ENCODE peak calls at places on chromosomes 4 and X, in ten cellular contexts. T, S, Y, M, Z, H, O, V, L and E are unnamed samples.

GRCh38 chr4:72858328-72858727 is 211.2 kb downstream of the COX18 start:
- DNase-seq in M (no peak), V (no peak), H (no peak), L (peak), Z (no peak), S (no peak), Y (no peak), O (no peak), T (no peak), E (no peak)

GRCh38 chr4:108830509-108831244 is 67.8 kb upstream of the ETNPPL start:
- DNase-seq in T (no peak), Y (no peak), M (peak), O (no peak), H (no peak), S (peak), Z (no peak), L (no peak), V (no peak), E (no peak)

GRCh38 chrX:11663875-11664210 is 1.9 kb downstream of the ARHGAP6 start:
- DNase-seq in O (no peak), H (no peak), L (peak), M (no peak), Y (no peak), T (no peak), V (no peak), Z (no peak), S (no peak), E (no peak)

GRCh38 chr4:38060829-38061431 is 100.7 kb downstream of the PTTG2 start:
- DNase-seq in H (no peak), Z (no peak), S (no peak), T (peak), L (no peak), M (no peak), O (no peak), Y (no peak), V (no peak), E (no peak)

GRCh38 chr4:153249199-153250154 is 45.2 kb downstream of the TRIM2 start:
- DNase-seq in H (peak), O (peak), L (no peak), Z (peak), Y (peak), M (peak), S (peak), V (peak), T (peak), E (peak)

GRCh38 chr4:123816970-123817688 is 420.5 kb downstream of the SPRY1 start:
- DNase-seq in S (no peak), Z (no peak), L (no peak), Y (no peak), T (no peak), V (no peak), M (no peak), O (no peak), H (no peak), E (no peak)

GRCh38 chrX:47232803-47233332 is at the start of gene USP11:
- DNase-seq in S (peak), Y (peak), O (peak), Z (peak), L (peak), M (peak), H (peak), T (no peak), V (no peak), E (peak)

GRCh38 chrX:70134116-70134477 is 850 bp downstream of the IGBP1 start:
- DNase-seq in H (no peak), Y (no peak), S (no peak), M (no peak), Z (no peak), L (peak), T (no peak), V (no peak), O (no peak), E (no peak)

GRCh38 chrX:138777230-138777629 is 65.7 kb upstream of the FGF13 start:
- DNase-seq in Z (no peak), M (no peak), V (no peak), T (no peak), S (no peak), Y (no peak), H (no peak), L (no peak), O (no peak), E (no peak)

GRCh38 chrX:53859890-53860289 is 173.4 kb upstream of the HUWE1 start:
- DNase-seq in Y (no peak), Z (no peak), V (no peak), S (no peak), L (no peak), H (no peak), O (no peak), M (no peak), T (no peak), E (no peak)

GRCh38 chr4:183355405-183355804 is 33.2 kb upstream of the CLDN24 start:
- DNase-seq in H (no peak), Y (no peak), V (no peak), Z (no peak), T (peak), S (no peak), L (no peak), M (no peak), O (no peak), E (no peak)

GRCh38 chrX:47145408-47146120 is 543 bp downstream of the RBM10 start:
- DNase-seq in V (no peak), L (no peak), S (no peak), Z (no peak), O (no peak), Y (no peak), M (no peak), T (no peak), H (peak), E (no peak)

GRCh38 chr4:85151786-85152185 is 185.3 kb upstream of the WDFY3 start:
- DNase-seq in S (no peak), Y (no peak), H (no peak), O (no peak), T (no peak), V (no peak), Z (no peak), L (no peak), M (no peak), E (no peak)

GRCh38 chrX:40244980-40245379 is 147.2 kb upstream of the BCOR start:
- DNase-seq in Y (no peak), V (no peak), S (no peak), T (peak), Z (no peak), H (no peak), L (no peak), O (no peak), M (no peak), E (no peak)

GRCh38 chrX:6041630-6042029 is 187.0 kb downstream of the NLGN4X start:
- DNase-seq in T (no peak), O (no peak), H (no peak), V (no peak), Y (no peak), S (no peak), L (no peak), Z (no peak), M (no peak), E (no peak)

GRCh38 chr4:177001271-177002175 is 208.8 kb upstream of the VEGFC start:
- DNase-seq in M (no peak), Z (no peak), T (no peak), S (no peak), L (peak), Y (no peak), H (no peak), O (no peak), V (no peak), E (no peak)

GRCh38 chrX:80022363-80023031 is 7.9 kb downstream of the TBX22 start:
- DNase-seq in O (no peak), H (no peak), Z (no peak), V (no peak), S (no peak), M (peak), L (no peak), Y (no peak), T (no peak), E (no peak)

GRCh38 chrX:3664921-3665320 is 48.5 kb downstream of the PRKX start:
- DNase-seq in Y (peak), T (no peak), Z (no peak), S (no peak), M (no peak), V (no peak), O (no peak), H (no peak), L (no peak), E (no peak)

GRCh38 chr4:104693601-104694201 is 199.0 kb upstream of the CXXC4 start:
- DNase-seq in O (no peak), T (no peak), S (no peak), L (peak), V (peak), Y (no peak), H (no peak), M (no peak), Z (no peak), E (no peak)

GRCh38 chr4:178415925-178416324 is 973.7 kb upstream of the AGA start:
- DNase-seq in Z (no peak), O (no peak), S (no peak), Y (no peak), V (no peak), H (no peak), T (no peak), L (no peak), M (no peak), E (no peak)

GRCh38 chr4:76881375-76881774 is 16.6 kb downstream of the SOWAHB start:
- DNase-seq in H (no peak), V (no peak), T (no peak), M (no peak), L (no peak), Z (no peak), O (no peak), S (no peak), Y (no peak), E (no peak)

GRCh38 chrX:68929332-68930150 is 100.7 kb downstream of the EFNB1 start:
- DNase-seq in Y (no peak), T (peak), O (no peak), L (peak), V (peak), Z (peak), S (peak), H (no peak), M (peak), E (no peak)

GRCh38 chr4:69707807-69708206 is 52.6 kb downstream of the SULT1B1 start:
- DNase-seq in T (no peak), M (no peak), V (no peak), H (no peak), O (no peak), Z (no peak), Y (no peak), S (no peak), L (no peak), E (no peak)

GRCh38 chrX:82765806-82766205 is 742.3 kb upstream of the POU3F4 start:
- DNase-seq in Y (no peak), M (no peak), T (no peak), O (no peak), V (no peak), H (no peak), S (no peak), Z (no peak), L (peak), E (no peak)

GRCh38 chrX:132216283-132216682 is 3.0 kb downstream of the RAP2C start:
- DNase-seq in O (no peak), V (no peak), T (no peak), S (no peak), L (no peak), Z (no peak), Y (no peak), M (no peak), H (no peak), E (no peak)

GRCh38 chr4:141654098-141654497 is 17.7 kb downstream of the IL15 start:
- DNase-seq in Z (peak), L (peak), H (no peak), S (peak), M (peak), T (peak), Y (no peak), V (no peak), O (peak), E (no peak)

GRCh38 chrX:57821703-57822375 is 88.4 kb downstream of the ZXDA start:
- DNase-seq in V (peak), T (peak), O (no peak), Z (no peak), M (peak), Y (no peak), L (peak), S (peak), H (no peak), E (no peak)

GRCh38 chr4:5757954-5758353 is 47.0 kb downstream of the EVC start:
- DNase-seq in S (no peak), T (no peak), H (no peak), Y (peak), Z (no peak), L (no peak), M (no peak), V (no peak), O (no peak), E (no peak)

GRCh38 chrX:26262121-26262523 is 46.2 kb downstream of the MAGEB5 start:
- DNase-seq in S (peak), T (peak), L (peak), O (no peak), V (no peak), H (no peak), M (no peak), Z (no peak), Y (no peak), E (no peak)

GRCh38 chr4:140326395-140326993 is 47.0 kb upstream of the SCOC start:
- DNase-seq in V (peak), T (peak), L (peak), M (peak), Z (no peak), Y (no peak), S (peak), H (no peak), O (no peak), E (no peak)

GRCh38 chrX:154056739-154057367 is 37.2 kb upstream of the IRAK1 start:
- DNase-seq in Z (no peak), H (no peak), S (no peak), T (peak), Y (no peak), O (no peak), L (peak), V (no peak), M (no peak), E (no peak)

GRCh38 chr4:90215286-90215685 is 88.1 kb downstream of the CCSER1 start:
- DNase-seq in M (no peak), T (peak), H (no peak), O (no peak), L (no peak), Z (no peak), V (no peak), Y (no peak), S (no peak), E (no peak)

GRCh38 chr4:144449623-144450022 is 196.3 kb upstream of the HHIP start:
- DNase-seq in V (no peak), Z (no peak), M (no peak), Y (peak), L (no peak), T (peak), H (no peak), S (peak), O (peak), E (no peak)

GRCh38 chrX:68732906-68733493 is 85.5 kb downstream of the STARD8 start:
- DNase-seq in Z (peak), L (peak), H (peak), S (peak), M (peak), O (peak), T (peak), Y (peak), V (peak), E (no peak)

GRCh38 chr4:95585016-95585695 is 36.4 kb upstream of the UNC5C start:
- DNase-seq in O (no peak), Y (no peak), Z (no peak), M (no peak), T (no peak), H (no peak), V (peak), S (no peak), L (no peak), E (no peak)

GRCh38 chrX:95889279-95889678 is 795.4 kb upstream of the DIAPH2 start:
- DNase-seq in O (no peak), S (no peak), H (no peak), Y (no peak), V (no peak), L (no peak), M (no peak), T (no peak), Z (no peak), E (no peak)
- TF ChIP-seq POLR2A in O (no peak), S (no peak), H (peak), Y (no peak), V (no peak), L (no peak), M (no peak), T (no peak), Z (no peak), E (no peak)

DNA sequence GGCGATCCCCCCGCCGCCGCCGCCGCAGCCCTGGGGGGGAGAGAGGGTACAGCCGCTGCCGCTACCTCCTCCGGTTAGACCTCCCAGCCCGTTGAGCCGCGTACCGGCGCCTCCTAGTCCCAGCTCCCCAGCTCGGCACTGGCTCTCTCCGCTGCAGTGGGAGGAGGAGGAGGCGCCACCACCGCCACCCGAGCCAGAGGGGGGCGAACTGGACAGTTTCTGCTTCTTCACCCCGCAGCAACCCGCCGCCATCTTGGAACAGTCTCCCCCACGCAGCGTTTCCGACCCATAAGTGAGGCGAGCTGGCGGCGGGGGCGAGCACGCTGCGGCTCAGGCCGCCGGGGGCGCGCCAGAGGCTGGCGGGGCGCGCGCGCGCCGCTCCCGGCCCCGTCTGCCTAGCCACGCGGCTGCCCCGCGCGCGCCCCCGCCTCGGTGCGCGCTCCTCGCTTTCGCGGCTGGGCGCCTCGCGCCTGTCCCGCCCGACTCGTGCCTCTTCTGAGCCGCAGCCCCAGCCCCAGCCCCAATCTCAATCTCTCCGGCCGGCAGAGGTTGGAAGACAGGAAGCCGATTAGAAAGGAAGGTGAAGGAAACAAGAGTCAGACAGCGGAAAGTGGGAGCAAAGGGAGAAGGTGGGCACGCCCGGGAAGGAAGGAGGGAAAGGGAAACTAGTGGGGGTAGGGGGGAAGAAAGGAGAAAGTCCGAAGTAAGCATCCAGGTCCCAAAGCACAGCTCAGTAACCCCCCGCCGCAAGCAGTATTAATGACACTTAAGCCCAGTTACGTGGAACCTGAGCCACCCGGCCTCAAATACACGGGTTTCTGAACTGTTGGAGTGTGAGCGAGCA is at the start of gene AMMECR1:
- DNase-seq in M (peak), H (peak), V (peak), S (peak), Z (peak), Y (peak), T (peak), L (peak), O (peak), E (peak)
- TF ChIP-seq POLR2A in M (no peak), H (peak), V (peak), S (peak), Z (peak), Y (no peak), T (no peak), L (peak), O (no peak), E (peak)

DNA sequence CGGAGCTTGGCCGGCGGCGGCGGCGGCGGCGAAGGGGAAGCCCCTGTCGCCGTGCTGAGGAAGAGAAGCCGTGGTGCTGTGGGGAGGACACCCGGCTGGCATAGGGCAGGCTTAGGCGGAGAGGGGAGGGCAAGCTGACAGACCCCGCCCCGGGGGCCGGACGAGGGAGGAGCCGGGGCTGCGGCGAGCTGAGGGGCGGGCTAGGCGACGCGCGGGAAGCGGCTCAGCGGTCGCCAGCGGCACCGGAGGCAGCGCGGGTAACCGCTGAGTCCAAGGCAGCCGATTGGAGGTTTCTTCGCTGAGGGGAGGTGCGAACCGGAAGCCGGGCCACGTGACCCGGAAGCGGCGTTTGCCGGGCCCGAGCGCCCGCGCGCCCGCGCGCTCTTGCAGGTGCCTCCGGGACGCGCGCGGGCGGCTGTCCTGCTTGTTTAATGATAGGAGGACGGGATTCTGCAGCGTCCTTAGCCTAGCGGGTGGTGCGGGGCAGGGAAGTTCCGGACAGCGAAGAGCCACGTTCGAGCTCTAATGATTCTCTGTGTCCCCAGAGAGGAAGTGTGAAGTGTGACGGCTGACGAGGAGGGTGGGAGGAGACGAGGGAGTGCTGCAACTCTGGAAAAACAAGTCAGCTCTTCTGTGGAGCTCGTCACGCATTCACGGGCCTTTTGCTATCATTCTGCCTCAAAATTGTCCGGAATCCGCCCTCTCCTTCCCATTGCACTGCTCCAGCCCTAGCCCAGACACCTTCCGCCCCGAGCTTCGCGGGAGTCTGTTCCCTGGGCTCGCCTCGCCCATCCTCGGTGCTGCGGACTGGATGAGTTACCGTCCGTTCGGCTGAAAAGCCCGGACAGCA is at the start of gene AP1S2:
- DNase-seq in L (peak), S (peak), V (peak), T (peak), Y (peak), M (peak), O (peak), Z (peak), H (peak), E (peak)
- TF ChIP-seq POLR2A in L (peak), S (peak), V (no peak), T (no peak), Y (peak), M (no peak), O (no peak), Z (peak), H (peak), E (peak)

DNA sequence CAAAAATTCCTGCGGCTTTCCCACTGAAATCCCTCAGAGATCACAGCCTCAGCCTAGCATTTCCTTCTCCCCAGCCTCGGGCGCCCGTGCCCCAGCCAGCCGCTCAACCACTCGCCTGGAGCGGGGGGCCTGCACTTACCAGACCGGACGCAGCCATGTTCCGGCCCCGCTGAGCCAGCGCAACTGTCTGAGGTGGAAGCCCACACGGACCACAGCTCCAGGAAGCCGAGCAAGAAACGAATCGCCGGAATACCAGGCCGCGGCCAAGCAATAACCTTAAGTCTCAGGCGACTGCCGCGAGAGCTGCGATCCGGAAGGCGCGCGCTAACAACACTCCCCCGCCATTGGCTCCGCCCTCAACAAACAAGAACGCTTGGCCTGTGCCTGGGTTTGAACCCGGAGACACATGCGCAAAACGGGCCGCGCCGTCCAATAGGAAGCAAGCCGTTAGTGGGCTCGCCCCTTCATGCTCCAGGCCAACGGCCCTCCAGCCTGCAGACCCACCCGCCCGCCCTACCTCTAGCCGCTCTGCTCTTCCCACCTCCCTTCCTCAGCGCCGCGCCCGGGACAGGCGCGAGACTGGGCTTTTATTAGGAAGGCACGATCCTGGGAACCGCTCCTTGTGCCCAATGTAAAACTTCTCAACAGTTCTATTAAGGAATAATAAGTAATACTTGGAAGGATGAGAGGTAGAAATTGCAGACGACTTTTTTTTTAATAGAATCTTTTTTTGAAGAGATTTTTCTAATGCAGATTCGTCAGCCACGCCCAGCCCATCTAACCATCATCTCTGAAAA is at the start of gene CENPC:
- DNase-seq in S (peak), Z (peak), V (peak), M (peak), L (peak), Y (peak), O (peak), H (peak), T (peak), E (peak)
- TF ChIP-seq POLR2A in S (peak), Z (peak), V (peak), M (peak), L (peak), Y (no peak), O (peak), H (peak), T (peak), E (peak)